ENCODE peak calls at places on chromosomes 2 and 18, in seven cellular contexts. H, P, B, Z, C, G and F are unnamed samples.

GRCh38 chr2:174554514-174555119 is 43.0 kb downstream of the WIPF1 start:
- DNase-seq in H (no peak), P (peak; percentile 24), B (no peak), Z (no peak), C (no peak), G (no peak), F (no peak)

GRCh38 chr18:26656944-26657536 is 108.7 kb upstream of the KCTD1 start:
- DNase-seq in H (no peak), P (peak; percentile 54), B (peak; percentile 72), Z (peak; percentile 88), C (peak; percentile 81), G (peak; percentile 61), F (peak; percentile 62)

GRCh38 chr2:176817061-176817565 is 395.5 kb upstream of the HNRNPA3 start:
- DNase-seq in H (no peak), P (peak; percentile 11), B (no peak), Z (no peak), C (peak; percentile 7), G (no peak), F (no peak)

GRCh38 chr2:22329097-22329716 is 1055.8 kb upstream of the KLHL29 start:
- DNase-seq in H (no peak), P (no peak), B (no peak), Z (no peak), C (no peak), G (no peak), F (no peak)

GRCh38 chr18:63138469-63139340 is 180.9 kb downstream of the BCL2 start:
- DNase-seq in H (no peak), P (peak; percentile 93), B (no peak), Z (peak; percentile 54), C (no peak), G (no peak), F (peak; percentile 39)

GRCh38 chr18:392926-393325 is 107.6 kb downstream of the COLEC12 start:
- DNase-seq in H (no peak), P (no peak), B (no peak), Z (no peak), C (no peak), G (no peak), F (no peak)

GRCh38 chr2:70709275-70709674 is 58.7 kb downstream of the ADD2 start:
- DNase-seq in H (no peak), P (no peak), B (no peak), Z (no peak), C (no peak), G (no peak), F (no peak)

GRCh38 chr2:25173719-25174118 is 5.3 kb upstream of the POMC start:
- DNase-seq in H (no peak), P (no peak), B (no peak), Z (no peak), C (no peak), G (no peak), F (no peak)

GRCh38 chr2:54106631-54107454 is 8.6 kb upstream of the ACYP2 start:
- DNase-seq in H (no peak), P (peak; percentile 60), B (no peak), Z (peak; percentile 33), C (peak; percentile 50), G (peak; percentile 69), F (peak; percentile 25)

GRCh38 chr2:127084611-127085031 is 22.3 kb downstream of the BIN1 start:
- DNase-seq in H (no peak), P (no peak), B (no peak), Z (no peak), C (no peak), G (no peak), F (no peak)

GRCh38 chr2:24334245-24334633 is 26.1 kb downstream of the ITSN2 start:
- DNase-seq in H (no peak), P (no peak), B (no peak), Z (no peak), C (no peak), G (peak; percentile 72), F (no peak)

GRCh38 chr18:3059272-3059671 is 46.3 kb upstream of the LPIN2 start:
- DNase-seq in H (no peak), P (peak; percentile 56), B (no peak), Z (no peak), C (no peak), G (no peak), F (no peak)

GRCh38 chr2:2828774-2829368 is 497.8 kb upstream of the MYT1L start:
- DNase-seq in H (no peak), P (no peak), B (peak; percentile 44), Z (no peak), C (no peak), G (no peak), F (no peak)

GRCh38 chr18:74375999-74376398 is 60.4 kb downstream of the C18orf63 start:
- DNase-seq in H (no peak), P (no peak), B (no peak), Z (no peak), C (no peak), G (no peak), F (no peak)

GRCh38 chr2:162197095-162197825 is 45.2 kb upstream of the GCG start:
- DNase-seq in H (no peak), P (no peak), B (no peak), Z (no peak), C (no peak), G (peak; percentile 54), F (no peak)

GRCh38 chr18:73842795-73843394 is 304.7 kb downstream of the FBXO15 start:
- DNase-seq in H (peak; percentile 15), P (peak; percentile 47), B (no peak), Z (peak; percentile 73), C (peak; percentile 76), G (peak; percentile 64), F (peak; percentile 56)

GRCh38 chr2:181991171-181991885 is 5.7 kb downstream of the PPP1R1C start:
- DNase-seq in H (no peak), P (peak; percentile 57), B (no peak), Z (no peak), C (no peak), G (no peak), F (peak; percentile 65)

GRCh38 chr2:191347881-191348280 is 102.7 kb downstream of the MYO1B start:
- DNase-seq in H (no peak), P (no peak), B (no peak), Z (no peak), C (no peak), G (no peak), F (no peak)

GRCh38 chr18:30970201-30970816 is 72.2 kb downstream of the DSC3 start:
- DNase-seq in H (peak; percentile 1), P (peak; percentile 43), B (no peak), Z (peak; percentile 9), C (peak; percentile 32), G (peak; percentile 8), F (no peak)
- TF ChIP-seq CTCF in H (no peak), P (peak; percentile 23), B (no peak), Z (peak; percentile 63), C (peak; percentile 30), G (no peak), F (peak; percentile 27)

DNA sequence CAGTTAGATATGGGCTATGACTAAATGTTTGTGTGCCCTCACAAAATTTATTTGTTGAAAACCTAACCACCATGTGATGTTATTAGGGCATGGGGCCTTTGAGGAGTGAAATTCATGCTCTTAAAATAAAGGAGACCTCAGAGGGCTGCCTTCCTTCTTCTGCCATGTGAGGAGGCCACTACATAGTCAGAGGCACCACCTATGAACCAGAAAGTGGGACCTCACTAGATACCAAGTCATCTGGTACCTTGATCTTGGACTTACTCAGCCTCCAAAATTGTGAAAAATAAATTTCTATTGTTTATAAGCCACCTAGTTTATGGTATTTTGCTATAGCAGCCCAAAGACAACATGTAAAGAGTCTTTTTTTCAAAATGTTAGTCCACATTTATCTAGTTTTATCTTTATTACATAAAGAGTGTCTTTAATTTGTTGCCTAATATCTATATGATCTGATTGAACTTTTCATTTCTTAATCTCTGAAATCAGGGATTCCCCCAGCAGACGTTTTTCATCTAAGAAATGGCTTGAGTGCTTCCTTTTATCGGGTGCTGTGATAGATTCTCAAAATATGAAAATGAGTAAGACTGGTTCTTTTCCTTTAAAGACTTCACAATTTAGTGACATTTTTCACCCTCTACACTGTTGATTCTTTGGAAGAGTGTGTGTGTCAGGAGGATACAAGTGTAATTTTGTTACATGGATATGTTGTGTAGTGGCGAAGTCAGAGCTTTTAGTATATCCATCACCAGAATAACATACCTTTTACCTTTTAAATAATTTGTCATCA is 34.2 kb downstream of the PMS1 start:
- DNase-seq in H (no peak), P (no peak), B (no peak), Z (no peak), C (no peak), G (no peak), F (no peak)
- TF ChIP-seq CTCF in H (no peak), P (no peak), B (no peak), Z (no peak), C (no peak), G (no peak), F (no peak)

DNA sequence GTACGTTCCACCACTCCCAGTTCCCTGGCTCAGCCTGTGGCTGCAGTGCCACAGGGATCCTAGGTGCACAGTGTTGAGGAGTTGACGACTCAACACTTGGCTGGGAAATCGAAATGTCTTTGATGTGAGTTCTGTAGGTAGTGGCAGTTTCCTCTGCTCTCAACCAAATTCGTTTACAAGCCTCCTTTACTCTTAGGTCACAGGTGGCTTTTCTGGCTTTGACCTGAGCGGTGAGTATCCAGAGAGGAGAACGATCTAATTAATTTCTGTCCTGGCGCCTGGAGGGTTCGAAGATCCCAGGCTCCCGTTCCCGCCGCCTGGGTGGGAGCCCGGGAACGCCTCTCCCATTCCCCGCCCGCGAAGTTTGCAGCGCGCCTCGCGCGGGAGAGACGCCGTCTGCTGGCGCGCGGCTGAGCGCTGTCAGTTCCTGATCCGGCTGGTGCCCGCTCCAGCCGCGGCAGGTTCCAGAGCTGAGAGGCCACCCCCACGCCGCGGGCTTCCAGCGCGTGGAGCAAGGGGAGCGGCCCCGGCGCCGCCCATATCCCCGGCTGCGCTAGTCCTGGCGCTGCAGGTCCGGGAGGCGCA is at the start of gene LAMA3:
- DNase-seq in H (no peak), P (no peak), B (peak; percentile 84), Z (peak; percentile 41), C (peak; percentile 71), G (no peak), F (peak; percentile 38)
- TF ChIP-seq CTCF in H (peak; percentile 18), P (no peak), B (no peak), Z (no peak), C (peak; percentile 40), G (peak; percentile 11), F (peak; percentile 20)

GRCh38 chr2:157587576-157587975 is 41.1 kb downstream of the ACVR1C start:
- DNase-seq in H (no peak), P (no peak), B (no peak), Z (no peak), C (peak; percentile 32), G (no peak), F (no peak)

GRCh38 chr2:157593411-157593810 is 35.3 kb downstream of the ACVR1C start:
- DNase-seq in H (no peak), P (no peak), B (no peak), Z (no peak), C (no peak), G (no peak), F (no peak)

GRCh38 chr2:157596992-157597681 is 31.5 kb downstream of the ACVR1C start:
- DNase-seq in H (no peak), P (peak; percentile 52), B (peak; percentile 55), Z (peak; percentile 59), C (peak; percentile 44), G (peak; percentile 10), F (peak; percentile 45)

GRCh38 chr2:157592374-157592773 is 36.3 kb downstream of the ACVR1C start:
- DNase-seq in H (no peak), P (no peak), B (no peak), Z (no peak), C (no peak), G (no peak), F (no peak)

DNA sequence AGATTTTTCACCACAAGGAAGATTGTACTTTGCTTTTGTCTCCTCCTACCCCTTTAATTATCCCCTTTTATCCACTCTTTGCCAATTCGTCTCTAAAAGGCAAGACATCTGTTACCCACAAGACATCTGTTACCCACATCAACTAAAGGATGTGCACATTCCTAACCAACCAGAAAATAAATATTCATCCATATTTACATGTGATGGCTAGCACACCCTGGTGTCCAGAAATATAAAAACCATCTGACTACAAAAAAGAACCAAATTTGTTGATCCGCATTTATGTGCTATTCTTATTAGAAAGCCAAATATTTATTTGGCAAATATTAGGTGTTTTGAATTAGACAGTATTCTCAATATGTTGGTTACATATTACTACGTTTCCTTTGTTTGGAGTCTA is 35.7 kb downstream of the ACVR1C start:
- DNase-seq in H (no peak), P (peak; percentile 11), B (no peak), Z (no peak), C (no peak), G (peak; percentile 17), F (no peak)
- TF ChIP-seq CTCF in H (no peak), P (peak; percentile 8), B (no peak), Z (peak; percentile 16), C (peak; percentile 30), G (peak; percentile 11), F (peak; percentile 17)